ENCODE peak calls at places on chromosomes 2 and 18, in six cellular contexts. S is esophagus squamous epithelium; L is NCI-H1105; X is activated naive CD4-positive, alpha-beta T cell treated with anti-CD3 and anti-CD28 coated beads, Interleukin-2, amount 10 ng/mL, durations not matched to agents 7 days and 5 days; I is NCI-H1092; Q is type B pancreatic cell. C is an unnamed sample.

GRCh38 chr2:170159060-170159459 is 18.9 kb upstream of the MYO3B start:
- DNase-seq in S (no peak), L (no peak), X (no peak), I (no peak), Q (no peak), C (no peak)

GRCh38 chr18:13811993-13812392 is 12.0 kb upstream of the MC5R start:
- DNase-seq in S (no peak), L (no peak), X (no peak), I (no peak), Q (no peak), C (no peak)

GRCh38 chr2:45131587-45131986 is 122.3 kb upstream of the SIX2 start:
- DNase-seq in S (no peak), L (no peak), X (no peak), I (no peak), Q (peak; percentile 10), C (no peak)

GRCh38 chr2:25822190-25823117 is 55.8 kb downstream of the ASXL2 start:
- DNase-seq in S (no peak), L (peak; percentile 29), X (peak; percentile 73), I (no peak), Q (no peak), C (peak; percentile 64)

GRCh38 chr2:124533226-124533954 is 508.3 kb downstream of the CNTNAP5 start:
- DNase-seq in S (no peak), L (no peak), X (no peak), I (no peak), Q (no peak), C (no peak)

GRCh38 chr2:159879061-159879604 is 81.1 kb upstream of the CD302 start:
- DNase-seq in S (no peak), L (no peak), X (no peak), I (no peak), Q (no peak), C (no peak)

GRCh38 chr2:161061786-161062185 is 98.4 kb upstream of the TANK start:
- DNase-seq in S (no peak), L (no peak), X (no peak), I (no peak), Q (no peak), C (no peak)

GRCh38 chr2:100895934-100896685 is 76.2 kb downstream of the NPAS2 start:
- DNase-seq in S (no peak), L (no peak), X (no peak), I (no peak), Q (no peak), C (no peak)

GRCh38 chr18:34867520-34867919 is 157.4 kb downstream of the DTNA start:
- DNase-seq in S (no peak), L (no peak), X (no peak), I (peak; percentile 62), Q (no peak), C (no peak)

GRCh38 chr18:48541026-48541746 is 2.4 kb downstream of the CTIF start:
- DNase-seq in S (no peak), L (peak; percentile 38), X (no peak), I (peak; percentile 53), Q (peak; percentile 80), C (no peak)

GRCh38 chr2:19617251-19617650 is 258.8 kb upstream of the OSR1 start:
- DNase-seq in S (no peak), L (no peak), X (no peak), I (no peak), Q (no peak), C (no peak)

GRCh38 chr2:187774551-187775071 is 220.4 kb upstream of the TFPI start:
- DNase-seq in S (no peak), L (no peak), X (no peak), I (no peak), Q (no peak), C (no peak)

GRCh38 chr2:20638646-20639430 is 12.1 kb downstream of the HS1BP3 start:
- DNase-seq in S (no peak), L (no peak), X (no peak), I (no peak), Q (no peak), C (no peak)

GRCh38 chr18:23311346-23312103 is 141.6 kb upstream of the RIOK3 start:
- DNase-seq in S (peak; percentile 9), L (no peak), X (no peak), I (no peak), Q (no peak), C (peak; percentile 95)

GRCh38 chr2:112181571-112182290 is 43.5 kb downstream of the FBLN7 start:
- DNase-seq in S (no peak), L (peak; percentile 59), X (peak; percentile 73), I (peak; percentile 13), Q (no peak), C (no peak)

GRCh38 chr2:137228566-137228965 is 463.2 kb downstream of the THSD7B start:
- DNase-seq in S (no peak), L (no peak), X (no peak), I (no peak), Q (no peak), C (no peak)

GRCh38 chr2:28975671-28976070 is 5.4 kb upstream of the TOGARAM2 start:
- DNase-seq in S (no peak), L (no peak), X (no peak), I (no peak), Q (no peak), C (no peak)

GRCh38 chr2:127045792-127046501 is 61.0 kb downstream of the BIN1 start:
- DNase-seq in S (no peak), L (no peak), X (peak; percentile 19), I (no peak), Q (no peak), C (no peak)

GRCh38 chr18:9418047-9418690 is 57.1 kb upstream of the RALBP1 start:
- DNase-seq in S (no peak), L (no peak), X (no peak), I (no peak), Q (no peak), C (no peak)

GRCh38 chr2:37146062-37146461 is 10.7 kb downstream of the EIF2AK2 start:
- DNase-seq in S (no peak), L (no peak), X (no peak), I (no peak), Q (no peak), C (no peak)

GRCh38 chr18:41940506-41941215 is 14.4 kb upstream of the PIK3C3 start:
- DNase-seq in S (no peak), L (no peak), X (no peak), I (no peak), Q (no peak), C (no peak)

GRCh38 chr2:110804915-110805314 is 72.5 kb downstream of the ACOXL start:
- DNase-seq in S (no peak), L (no peak), X (no peak), I (no peak), Q (no peak), C (no peak)

GRCh38 chr2:15881120-15881433 is 59.3 kb upstream of the MYCN start:
- DNase-seq in S (no peak), L (no peak), X (no peak), I (no peak), Q (no peak), C (no peak)

GRCh38 chr18:70513502-70514171 is 224.8 kb downstream of the SOCS6 start:
- DNase-seq in S (no peak), L (no peak), X (no peak), I (no peak), Q (no peak), C (no peak)

GRCh38 chr2:176527141-176527901 is 258.1 kb downstream of the MTX2 start:
- DNase-seq in S (no peak), L (peak; percentile 60), X (no peak), I (peak; percentile 72), Q (no peak), C (no peak)

GRCh38 chr2:11492720-11493119 is 26.8 kb upstream of the E2F6 start:
- DNase-seq in S (no peak), L (no peak), X (no peak), I (no peak), Q (peak; percentile 40), C (no peak)

GRCh38 chr18:48939368-48940097 is 11.2 kb downstream of the SMAD7 start:
- DNase-seq in S (no peak), L (no peak), X (no peak), I (no peak), Q (no peak), C (no peak)

C was measured in ascending aorta.